ENCODE peak calls at places on chromosomes 2 and 18, in eight cellular contexts. B is CD4-positive, alpha-beta T cell; C is mammary epithelial cell; P is brain microvascular endothelial cell; Y is heart right ventricle; D is suprapubic skin; N is CD4-positive, CD25-positive, alpha-beta regulatory T cell; A is fibroblast of lung. M is an unnamed sample.

GRCh38 chr2:212548459-212548815 is 9.8 kb upstream of the ERBB4 start:
- DNase-seq in B (no peak), C (no peak), P (peak), Y (no peak), D (no peak), N (no peak), A (peak), M (no peak)

GRCh38 chr2:101208830-101209229 is 43.9 kb upstream of the CNOT11 start:
- DNase-seq in B (no peak), C (no peak), P (no peak), Y (no peak), D (no peak), N (no peak), A (no peak), M (no peak)

GRCh38 chr18:26357960-26358359 is 131.7 kb downstream of the TAF4B start:
- DNase-seq in B (no peak), C (no peak), P (no peak), Y (no peak), D (no peak), N (no peak), A (no peak), M (no peak)

GRCh38 chr2:135909976-135910375 is 33.7 kb upstream of the MCM6 start:
- DNase-seq in B (no peak), C (no peak), P (no peak), Y (no peak), D (no peak), N (no peak), A (peak), M (no peak)

GRCh38 chr2:224895377-224895776 is 146.9 kb downstream of the DOCK10 start:
- DNase-seq in B (no peak), C (no peak), P (no peak), Y (no peak), D (no peak), N (no peak), A (no peak), M (no peak)

GRCh38 chr2:26459991-26460612 is 17.8 kb downstream of the OTOF start:
- DNase-seq in B (no peak), C (no peak), P (no peak), Y (no peak), D (no peak), N (no peak), A (no peak), M (no peak)

GRCh38 chr2:38665854-38666577 is at the start of gene GALM:
- DNase-seq in B (peak), C (peak), P (peak), Y (peak), D (peak), N (peak), A (peak), M (peak)

GRCh38 chr2:174153757-174154680 is 94.3 kb downstream of the OLA1 start:
- DNase-seq in B (no peak), C (peak), P (peak), Y (no peak), D (no peak), N (no peak), A (peak), M (no peak)

GRCh38 chr18:25247725-25248124 is 104.2 kb downstream of the ZNF521 start:
- DNase-seq in B (no peak), C (no peak), P (peak), Y (no peak), D (no peak), N (no peak), A (peak), M (no peak)

GRCh38 chr18:62144338-62144737 is 42.5 kb downstream of the PIGN start:
- DNase-seq in B (no peak), C (no peak), P (no peak), Y (no peak), D (no peak), N (no peak), A (no peak), M (no peak)

GRCh38 chr2:2320486-2321249 is 10.4 kb downstream of the MYT1L start:
- DNase-seq in B (no peak), C (no peak), P (no peak), Y (no peak), D (no peak), N (no peak), A (no peak), M (no peak)

GRCh38 chr2:37326285-37326684 is 1.7 kb upstream of the PRKD3 start:
- DNase-seq in B (no peak), C (peak), P (peak), Y (no peak), D (no peak), N (no peak), A (peak), M (peak)

GRCh38 chr2:138632066-138632465 is 130.5 kb downstream of the SPOPL start:
- DNase-seq in B (no peak), C (peak), P (peak), Y (no peak), D (no peak), N (no peak), A (peak), M (no peak)

GRCh38 chr18:53745228-53745967 is 479.1 kb downstream of the MBD2 start:
- DNase-seq in B (no peak), C (peak), P (peak), Y (no peak), D (no peak), N (no peak), A (peak), M (peak)

GRCh38 chr2:238973038-238973772 is 125.3 kb downstream of the TWIST2 start:
- DNase-seq in B (no peak), C (no peak), P (no peak), Y (no peak), D (no peak), N (no peak), A (peak), M (peak)

GRCh38 chr2:134027980-134028379 is 225.9 kb upstream of the MGAT5 start:
- DNase-seq in B (no peak), C (no peak), P (no peak), Y (peak), D (no peak), N (no peak), A (no peak), M (no peak)

GRCh38 chr2:113768770-113769169 is 12.3 kb upstream of the SLC35F5 start:
- DNase-seq in B (no peak), C (no peak), P (no peak), Y (no peak), D (no peak), N (no peak), A (peak), M (no peak)

GRCh38 chr2:216012133-216012829 is 1.1 kb downstream of the MREG start:
- DNase-seq in B (no peak), C (peak), P (no peak), Y (no peak), D (no peak), N (no peak), A (peak), M (peak)

GRCh38 chr2:147331790-147332419 is 512.9 kb upstream of the ACVR2A start:
- DNase-seq in B (peak), C (peak), P (peak), Y (no peak), D (no peak), N (peak), A (peak), M (peak)

GRCh38 chr2:156332452-156333273 is at the start of gene NR4A2:
- DNase-seq in B (peak), C (peak), P (peak), Y (peak), D (peak), N (peak), A (peak), M (peak)

GRCh38 chr2:62757029-62757428 is 51.5 kb downstream of the EHBP1 start:
- DNase-seq in B (no peak), C (no peak), P (no peak), Y (no peak), D (no peak), N (no peak), A (no peak), M (no peak)

GRCh38 chr2:160891353-160891740 is 268.9 kb upstream of the TANK start:
- DNase-seq in B (no peak), C (no peak), P (no peak), Y (no peak), D (no peak), N (no peak), A (no peak), M (no peak)

GRCh38 chr2:73232471-73233153 is 427 bp downstream of the PRADC1 start:
- DNase-seq in B (no peak), C (no peak), P (no peak), Y (no peak), D (no peak), N (peak), A (no peak), M (peak)

GRCh38 chr18:63725682-63726480 is 23.1 kb downstream of the SERPINB11 start:
- DNase-seq in B (no peak), C (no peak), P (no peak), Y (no peak), D (no peak), N (no peak), A (peak), M (no peak)

GRCh38 chr2:111975053-111975552 is 76.7 kb downstream of the MERTK start:
- DNase-seq in B (no peak), C (peak), P (peak), Y (no peak), D (no peak), N (no peak), A (peak), M (no peak)

GRCh38 chr2:169828141-169828811 is 1.0 kb downstream of the UBR3 start:
- DNase-seq in B (peak), C (peak), P (peak), Y (no peak), D (no peak), N (peak), A (peak), M (peak)

GRCh38 chr18:36821681-36822080 is 7.1 kb downstream of the TPGS2 start:
- DNase-seq in B (no peak), C (no peak), P (no peak), Y (no peak), D (no peak), N (no peak), A (no peak), M (no peak)

GRCh38 chr2:99101697-99102096 is 39.8 kb upstream of the C2orf15 start:
- DNase-seq in B (no peak), C (peak), P (no peak), Y (no peak), D (no peak), N (peak), A (no peak), M (no peak)

GRCh38 chr18:23340661-23341060 is 112.4 kb upstream of the RIOK3 start:
- DNase-seq in B (no peak), C (no peak), P (no peak), Y (peak), D (no peak), N (no peak), A (no peak), M (no peak)

GRCh38 chr2:161952722-161953322 is 121.2 kb downstream of the DPP4 start:
- DNase-seq in B (no peak), C (no peak), P (no peak), Y (no peak), D (no peak), N (peak), A (no peak), M (no peak)

GRCh38 chr2:69701100-69701945 is 40.6 kb upstream of the ANXA4 start:
- DNase-seq in B (no peak), C (no peak), P (peak), Y (no peak), D (no peak), N (no peak), A (no peak), M (no peak)

GRCh38 chr2:223647258-223647952 is 45.2 kb upstream of the SCG2 start:
- DNase-seq in B (no peak), C (no peak), P (no peak), Y (no peak), D (no peak), N (no peak), A (no peak), M (no peak)

GRCh38 chr2:1736997-1737480 is 7.3 kb downstream of the PXDN start:
- DNase-seq in B (no peak), C (no peak), P (peak), Y (no peak), D (no peak), N (no peak), A (peak), M (peak)

GRCh38 chr2:25339791-25340339 is 1.9 kb downstream of the DNMT3A start:
- DNase-seq in B (no peak), C (no peak), P (no peak), Y (no peak), D (no peak), N (no peak), A (no peak), M (peak)

GRCh38 chr2:128237081-128237534 is 81.6 kb downstream of the HS6ST1 start:
- DNase-seq in B (no peak), C (no peak), P (peak), Y (no peak), D (no peak), N (no peak), A (peak), M (no peak)

GRCh38 chr2:222939208-222939846 is 78.5 kb downstream of the ACSL3 start:
- DNase-seq in B (peak), C (peak), P (peak), Y (no peak), D (no peak), N (peak), A (peak), M (peak)

GRCh38 chr2:179311071-179311470 is 46.4 kb upstream of the SESTD1 start:
- DNase-seq in B (no peak), C (no peak), P (no peak), Y (no peak), D (no peak), N (no peak), A (no peak), M (no peak)

GRCh38 chr18:71899707-71900483 is 644.2 kb downstream of the CBLN2 start:
- DNase-seq in B (no peak), C (no peak), P (no peak), Y (no peak), D (no peak), N (no peak), A (no peak), M (no peak)

GRCh38 chr18:45686892-45687611 is 36.9 kb upstream of the SLC14A1 start:
- DNase-seq in B (peak), C (no peak), P (no peak), Y (no peak), D (no peak), N (peak), A (no peak), M (no peak)
- H3K27ac ChIP-seq in B (peak), C (no peak), P (no peak), Y (no peak), D (no peak), N (peak), A (no peak), M (peak)

GRCh38 chr18:58222439-58223125 is 178.6 kb downstream of the NEDD4L start:
- DNase-seq in B (no peak), C (peak), P (no peak), Y (no peak), D (no peak), N (no peak), A (peak), M (no peak)

GRCh38 chr18:58223717-58224424 is 179.8 kb downstream of the NEDD4L start:
- DNase-seq in B (no peak), C (peak), P (peak), Y (no peak), D (peak), N (no peak), A (peak), M (peak)

GRCh38 chr18:58218111-58218510 is 174.1 kb downstream of the NEDD4L start:
- DNase-seq in B (no peak), C (peak), P (no peak), Y (no peak), D (no peak), N (no peak), A (peak), M (peak)

GRCh38 chr18:58224425-58224750 is 180.4 kb downstream of the NEDD4L start:
- DNase-seq in B (no peak), C (no peak), P (no peak), Y (no peak), D (no peak), N (no peak), A (peak), M (no peak)

GRCh38 chr18:58221060-58221725 is 177.2 kb downstream of the NEDD4L start:
- DNase-seq in B (no peak), C (peak), P (peak), Y (no peak), D (no peak), N (no peak), A (peak), M (peak)
- H3K27ac ChIP-seq in B (no peak), C (peak), P (peak), Y (no peak), D (peak), N (no peak), A (no peak), M (peak)

GRCh38 chr2:241193276-241193675 is 4.8 kb downstream of the ANO7 start:
- DNase-seq in B (no peak), C (no peak), P (no peak), Y (no peak), D (no peak), N (no peak), A (no peak), M (no peak)
- H3K27ac ChIP-seq in B (no peak), C (no peak), P (no peak), Y (no peak), D (no peak), N (no peak), A (no peak), M (no peak)

GRCh38 chr2:233418052-233418760 is 63.9 kb downstream of the DGKD start:
- DNase-seq in B (no peak), C (no peak), P (no peak), Y (no peak), D (peak), N (no peak), A (no peak), M (no peak)
- H3K27ac ChIP-seq in B (peak), C (no peak), P (no peak), Y (peak), D (no peak), N (peak), A (peak), M (peak)

DNA sequence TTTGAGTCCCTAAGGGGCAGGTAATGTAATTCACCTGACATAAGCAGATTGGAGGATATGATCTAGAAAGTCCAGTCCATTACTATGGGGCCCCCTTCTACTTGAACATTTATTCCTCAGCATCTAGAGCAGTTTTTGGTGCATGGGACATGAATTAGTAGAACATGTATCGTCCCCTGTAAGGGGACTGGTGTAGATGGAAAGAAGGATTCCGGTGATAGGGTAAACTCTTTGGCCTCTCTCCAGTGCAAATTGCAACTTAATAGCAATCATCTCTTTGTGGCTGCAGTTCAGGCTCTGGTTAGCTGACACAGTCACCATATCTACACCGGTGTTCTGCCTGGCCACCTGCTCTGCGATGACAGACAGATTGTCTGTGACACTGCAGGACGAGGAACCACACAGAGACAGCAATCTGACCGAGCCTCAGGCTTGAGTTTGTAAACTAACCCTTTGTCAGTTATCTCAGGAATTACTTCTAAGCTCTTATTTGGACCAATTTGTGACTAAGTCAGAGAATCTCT is 6.4 kb upstream of the SLC8A1 start:
- DNase-seq in B (no peak), C (no peak), P (no peak), Y (no peak), D (no peak), N (no peak), A (peak), M (no peak)
- H3K27ac ChIP-seq in B (no peak), C (no peak), P (no peak), Y (peak), D (no peak), N (no peak), A (no peak), M (no peak)

GRCh38 chr2:190742431-190742830 is 93.5 kb downstream of the NAB1 start:
- DNase-seq in B (no peak), C (no peak), P (no peak), Y (no peak), D (no peak), N (no peak), A (no peak), M (no peak)
- H3K27ac ChIP-seq in B (no peak), C (no peak), P (no peak), Y (no peak), D (no peak), N (no peak), A (no peak), M (no peak)

DNA sequence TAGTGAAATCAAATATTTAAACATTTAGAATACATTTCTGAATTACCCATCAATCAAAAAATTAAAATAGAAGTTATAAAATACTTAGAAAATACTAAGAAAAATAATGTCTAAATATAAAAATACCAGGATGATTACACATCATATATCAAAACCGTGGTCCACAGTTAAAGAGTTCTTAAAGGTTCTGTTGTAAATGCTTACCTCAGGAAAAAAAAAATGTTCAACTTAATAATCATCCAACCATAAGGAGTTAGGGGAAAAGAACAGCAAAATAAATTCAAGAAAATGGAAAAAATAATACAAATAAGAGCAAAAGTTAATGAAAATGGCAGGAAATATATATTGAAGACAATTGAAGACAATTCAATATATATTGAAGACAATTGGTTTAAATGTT is 43.2 kb downstream of the PDE11A start:
- DNase-seq in B (no peak), C (no peak), P (no peak), Y (no peak), D (no peak), N (no peak), A (no peak), M (no peak)
- H3K27ac ChIP-seq in B (no peak), C (no peak), P (no peak), Y (no peak), D (no peak), N (no peak), A (no peak), M (no peak)

GRCh38 chr2:170973492-170974303 is 44.6 kb downstream of the GORASP2 start:
- DNase-seq in B (peak), C (peak), P (peak), Y (peak), D (peak), N (peak), A (peak), M (peak)
- H3K27ac ChIP-seq in B (peak), C (peak), P (peak), Y (peak), D (peak), N (no peak), A (peak), M (peak)

DNA sequence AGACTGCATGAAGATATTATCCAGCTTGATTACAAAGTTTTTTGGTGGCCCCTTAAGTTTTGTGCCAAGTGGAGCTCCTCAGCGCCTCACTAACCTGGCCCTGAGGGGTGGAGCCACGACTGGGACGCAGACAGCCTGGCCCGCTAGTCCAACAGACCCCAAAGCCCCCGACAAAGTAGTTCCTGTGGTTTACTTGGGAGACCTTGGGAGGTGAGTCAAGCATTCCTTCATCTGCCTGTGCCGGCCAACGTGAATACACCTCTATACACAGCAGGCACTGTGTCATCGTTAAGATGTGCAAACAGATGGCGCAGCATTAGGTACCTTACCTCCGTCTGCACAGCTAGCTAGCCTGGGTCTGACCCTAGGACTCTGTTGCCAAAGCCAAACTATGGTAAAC is 55.0 kb upstream of the LAMA1 start:
- DNase-seq in B (no peak), C (peak), P (no peak), Y (no peak), D (no peak), N (no peak), A (peak), M (no peak)
- H3K27ac ChIP-seq in B (no peak), C (no peak), P (no peak), Y (no peak), D (no peak), N (no peak), A (no peak), M (no peak)

M was measured in colonic mucosa.